ENCODE peak calls at places on chromosomes 3 and 15, in seven cellular contexts. H, A, M, K, T, W and I are unnamed samples.

GRCh38 chr3:171345112-171345843 is 114.9 kb downstream of the TNIK start:
- DNase-seq in H (no peak), A (no peak), M (no peak), K (no peak), T (no peak), W (no peak), I (no peak)

GRCh38 chr3:122005033-122005565 is 16.9 kb downstream of the ILDR1 start:
- DNase-seq in H (no peak), A (peak), M (no peak), K (no peak), T (no peak), W (no peak), I (peak)

GRCh38 chr3:123068227-123069020 is 1.6 kb downstream of the PDIA5 start:
- DNase-seq in H (no peak), A (no peak), M (peak), K (no peak), T (no peak), W (no peak), I (no peak)

GRCh38 chr3:11238057-11238456 is 34.1 kb upstream of the ATG7 start:
- DNase-seq in H (no peak), A (peak), M (no peak), K (peak), T (no peak), W (peak), I (no peak)

GRCh38 chr3:44516230-44516629 is 38.8 kb upstream of the ZNF445 start:
- DNase-seq in H (no peak), A (no peak), M (no peak), K (no peak), T (no peak), W (no peak), I (no peak)

GRCh38 chr3:25033407-25034029 is 394.5 kb upstream of the RARB start:
- DNase-seq in H (peak), A (peak), M (peak), K (no peak), T (peak), W (no peak), I (peak)

GRCh38 chr3:122966045-122966444 is 61.5 kb downstream of the SEMA5B start:
- DNase-seq in H (no peak), A (no peak), M (no peak), K (no peak), T (no peak), W (no peak), I (no peak)

GRCh38 chr3:183697123-183697609 is 431 bp upstream of the YEATS2 start:
- DNase-seq in H (no peak), A (no peak), M (no peak), K (no peak), T (no peak), W (no peak), I (peak)

GRCh38 chr3:184639351-184639750 is 72.5 kb downstream of the MAGEF1 start:
- DNase-seq in H (no peak), A (no peak), M (no peak), K (no peak), T (no peak), W (no peak), I (no peak)

GRCh38 chr3:158539414-158540014 is 31.5 kb upstream of the MLF1 start:
- DNase-seq in H (peak), A (peak), M (peak), K (no peak), T (no peak), W (peak), I (no peak)

GRCh38 chr3:37992271-37993066 is 1.9 kb downstream of the VILL start:
- DNase-seq in H (no peak), A (no peak), M (no peak), K (no peak), T (peak), W (no peak), I (no peak)

GRCh38 chr3:185733980-185734724 is 90.7 kb downstream of the IGF2BP2 start:
- DNase-seq in H (peak), A (peak), M (peak), K (peak), T (no peak), W (peak), I (peak)

GRCh38 chr15:62846805-62847481 is 195.6 kb upstream of the TPM1 start:
- DNase-seq in H (no peak), A (no peak), M (no peak), K (no peak), T (no peak), W (no peak), I (no peak)

GRCh38 chr3:100864471-100865268 is 128.6 kb downstream of the ABI3BP start:
- DNase-seq in H (no peak), A (no peak), M (no peak), K (no peak), T (no peak), W (peak), I (no peak)

GRCh38 chr3:127744216-127744815 is 71.6 kb downstream of the ABTB1 start:
- DNase-seq in H (no peak), A (no peak), M (no peak), K (no peak), T (no peak), W (no peak), I (no peak)

GRCh38 chr3:127455541-127456450 is 134.7 kb downstream of the TPRA1 start:
- DNase-seq in H (no peak), A (peak), M (peak), K (no peak), T (peak), W (peak), I (peak)

GRCh38 chr3:115321396-115321795 is 174.3 kb upstream of the ZBTB20 start:
- DNase-seq in H (peak), A (peak), M (no peak), K (no peak), T (no peak), W (peak), I (no peak)

GRCh38 chr15:91214675-91215590 is 114.9 kb downstream of the SV2B start:
- DNase-seq in H (no peak), A (no peak), M (no peak), K (no peak), T (no peak), W (no peak), I (no peak)

GRCh38 chr15:70524470-70524869 is 238.9 kb downstream of the UACA start:
- DNase-seq in H (no peak), A (no peak), M (no peak), K (no peak), T (no peak), W (no peak), I (no peak)

GRCh38 chr15:73010154-73011152 is 41.8 kb upstream of the NEO1 start:
- DNase-seq in H (no peak), A (no peak), M (no peak), K (no peak), T (no peak), W (no peak), I (no peak)

GRCh38 chr15:81400640-81401236 is 26.7 kb upstream of the TMC3 start:
- DNase-seq in H (peak), A (peak), M (peak), K (peak), T (no peak), W (peak), I (peak)

GRCh38 chr15:41798607-41799487 is 24.6 kb downstream of the MAPKBP1 start:
- DNase-seq in H (no peak), A (peak), M (no peak), K (no peak), T (no peak), W (peak), I (no peak)

GRCh38 chr15:91289324-91289723 is 189.3 kb downstream of the SV2B start:
- DNase-seq in H (no peak), A (peak), M (peak), K (no peak), T (no peak), W (no peak), I (no peak)

GRCh38 chr3:69084326-69084667 is 440 bp upstream of the ARL6IP5 start:
- DNase-seq in H (no peak), A (no peak), M (no peak), K (peak), T (no peak), W (peak), I (no peak)

GRCh38 chr3:134253475-134254231 is 3.0 kb upstream of the RYK start:
- DNase-seq in H (no peak), A (peak), M (no peak), K (no peak), T (no peak), W (peak), I (no peak)

GRCh38 chr3:12350151-12350813 is 61.4 kb downstream of the PPARG start:
- DNase-seq in H (no peak), A (no peak), M (no peak), K (no peak), T (peak), W (peak), I (no peak)

GRCh38 chr3:53806182-53807116 is 39.8 kb downstream of the CHDH start:
- DNase-seq in H (no peak), A (peak), M (peak), K (peak), T (no peak), W (peak), I (peak)

GRCh38 chr15:77901251-77901881 is 176.1 kb downstream of the TBC1D2B start:
- DNase-seq in H (no peak), A (no peak), M (no peak), K (no peak), T (peak), W (no peak), I (no peak)

GRCh38 chr3:171566803-171567422 is 106.7 kb upstream of the TNIK start:
- DNase-seq in H (peak), A (peak), M (peak), K (peak), T (no peak), W (peak), I (peak)

GRCh38 chr3:125143982-125144652 is 68.4 kb downstream of the SLC12A8 start:
- DNase-seq in H (no peak), A (no peak), M (no peak), K (no peak), T (no peak), W (peak), I (no peak)

GRCh38 chr3:30186741-30187219 is 419.6 kb upstream of the TGFBR2 start:
- DNase-seq in H (no peak), A (no peak), M (no peak), K (no peak), T (no peak), W (no peak), I (no peak)

GRCh38 chr3:195068045-195068444 is 202.9 kb downstream of the XXYLT1 start:
- DNase-seq in H (no peak), A (no peak), M (no peak), K (no peak), T (no peak), W (peak), I (no peak)

GRCh38 chr3:181534881-181535280 is 176.8 kb upstream of the SOX2 start:
- DNase-seq in H (no peak), A (no peak), M (no peak), K (no peak), T (no peak), W (peak), I (no peak)

GRCh38 chr3:127624074-127624473 is 4.9 kb upstream of the PODXL2 start:
- DNase-seq in H (no peak), A (no peak), M (no peak), K (no peak), T (no peak), W (no peak), I (no peak)

GRCh38 chr3:66372681-66373350 is 128.0 kb downstream of the LRIG1 start:
- DNase-seq in H (no peak), A (no peak), M (peak), K (no peak), T (no peak), W (no peak), I (no peak)
- TF ChIP-seq CTCF in H (no peak), A (no peak), M (no peak), K (peak), T (no peak), W (no peak), I (peak)

GRCh38 chr15:43208052-43209002 is 12.5 kb downstream of the EPB42 start:
- DNase-seq in H (no peak), A (no peak), M (no peak), K (no peak), T (no peak), W (no peak), I (no peak)

GRCh38 chr15:43211336-43211735 is 9.5 kb downstream of the EPB42 start:
- DNase-seq in H (no peak), A (no peak), M (no peak), K (no peak), T (no peak), W (no peak), I (no peak)

GRCh38 chr15:43210172-43210745 is 10.6 kb downstream of the EPB42 start:
- DNase-seq in H (no peak), A (no peak), M (no peak), K (no peak), T (no peak), W (no peak), I (no peak)

GRCh38 chr15:43210807-43211206 is 10.0 kb downstream of the EPB42 start:
- DNase-seq in H (no peak), A (no peak), M (no peak), K (no peak), T (no peak), W (no peak), I (no peak)

GRCh38 chr15:43209059-43209824 is 11.6 kb downstream of the EPB42 start:
- DNase-seq in H (no peak), A (no peak), M (peak), K (no peak), T (no peak), W (no peak), I (peak)
- TF ChIP-seq CTCF in H (peak), A (no peak), M (peak), K (no peak), T (no peak), W (no peak), I (no peak)

GRCh38 chr3:165624761-165625160 is 212.5 kb downstream of the BCHE start:
- DNase-seq in H (no peak), A (peak), M (peak), K (no peak), T (no peak), W (peak), I (no peak)
- TF ChIP-seq CTCF in H (peak), A (peak), M (no peak), K (peak), T (no peak), W (no peak), I (no peak)

GRCh38 chr3:131233900-131234667 is 147.5 kb upstream of the NUDT16 start:
- DNase-seq in H (no peak), A (no peak), M (no peak), K (no peak), T (no peak), W (no peak), I (no peak)

GRCh38 chr3:131228522-131228921 is 153.1 kb upstream of the NUDT16 start:
- DNase-seq in H (no peak), A (no peak), M (no peak), K (no peak), T (no peak), W (no peak), I (no peak)

GRCh38 chr3:131232711-131233267 is 148.8 kb upstream of the NUDT16 start:
- DNase-seq in H (no peak), A (no peak), M (no peak), K (no peak), T (no peak), W (no peak), I (no peak)

GRCh38 chr3:131231710-131232348 is 149.7 kb upstream of the NUDT16 start:
- DNase-seq in H (no peak), A (no peak), M (peak), K (no peak), T (no peak), W (peak), I (no peak)
- TF ChIP-seq CTCF in H (peak), A (no peak), M (no peak), K (no peak), T (no peak), W (no peak), I (no peak)